ENCODE peak calls at places on chromosomes 6 and 20, in ten cellular contexts. One of them, this sample, is unnamed.

GRCh38 chr6:89986650-89987074 is 92.4 kb downstream of the GJA10 start:
- DNase-seq in KG1: no peak
- DNase-seq in GOT3: no peak
- DNase-seq in pancreas: no peak
- DNase-seq in heart right ventricle: no peak
- DNase-seq in naive thymus-derived CD4-positive, alpha-beta T cell: no peak
- DNase-seq in ecto neural progenitor cell: no peak
- DNase-seq in CD8-positive, alpha-beta T cell: no peak
- DNase-seq in neural crest cell: no peak
- DNase-seq in NCI-H2081: no peak
- DNase-seq in this sample: no peak

GRCh38 chr20:57844626-57845596 is 135.1 kb upstream of the PMEPA1 start:
- DNase-seq in NCI-H2081: no peak
- DNase-seq in ecto neural progenitor cell: peak; percentile 39
- DNase-seq in GOT3: no peak
- DNase-seq in pancreas: no peak
- DNase-seq in CD8-positive, alpha-beta T cell: no peak
- DNase-seq in heart right ventricle: no peak
- DNase-seq in naive thymus-derived CD4-positive, alpha-beta T cell: no peak
- DNase-seq in KG1: no peak
- DNase-seq in neural crest cell: no peak
- DNase-seq in this sample: no peak

GRCh38 chr6:88048556-88048955 is 915 bp downstream of the SPACA1 start:
- DNase-seq in NCI-H2081: no peak
- DNase-seq in pancreas: no peak
- DNase-seq in heart right ventricle: no peak
- DNase-seq in ecto neural progenitor cell: no peak
- DNase-seq in GOT3: no peak
- DNase-seq in neural crest cell: no peak
- DNase-seq in CD8-positive, alpha-beta T cell: no peak
- DNase-seq in KG1: no peak
- DNase-seq in naive thymus-derived CD4-positive, alpha-beta T cell: no peak
- DNase-seq in this sample: no peak

GRCh38 chr6:131744888-131745287 is 34.1 kb upstream of the CTAGE9 start:
- DNase-seq in pancreas: no peak
- DNase-seq in heart right ventricle: no peak
- DNase-seq in GOT3: no peak
- DNase-seq in NCI-H2081: no peak
- DNase-seq in KG1: no peak
- DNase-seq in naive thymus-derived CD4-positive, alpha-beta T cell: no peak
- DNase-seq in CD8-positive, alpha-beta T cell: no peak
- DNase-seq in neural crest cell: no peak
- DNase-seq in ecto neural progenitor cell: no peak
- DNase-seq in this sample: no peak

GRCh38 chr20:23021941-23022340 is 13.2 kb upstream of the SSTR4 start:
- DNase-seq in neural crest cell: no peak
- DNase-seq in CD8-positive, alpha-beta T cell: no peak
- DNase-seq in ecto neural progenitor cell: no peak
- DNase-seq in GOT3: no peak
- DNase-seq in heart right ventricle: no peak
- DNase-seq in pancreas: no peak
- DNase-seq in KG1: no peak
- DNase-seq in NCI-H2081: no peak
- DNase-seq in naive thymus-derived CD4-positive, alpha-beta T cell: no peak
- DNase-seq in this sample: peak; percentile 60

GRCh38 chr6:31900917-31901414 is 920 bp downstream of the ZBTB12 start:
- DNase-seq in ecto neural progenitor cell: no peak
- DNase-seq in NCI-H2081: no peak
- DNase-seq in neural crest cell: no peak
- DNase-seq in CD8-positive, alpha-beta T cell: no peak
- DNase-seq in GOT3: no peak
- DNase-seq in heart right ventricle: no peak
- DNase-seq in pancreas: peak; percentile 43
- DNase-seq in KG1: no peak
- DNase-seq in naive thymus-derived CD4-positive, alpha-beta T cell: no peak
- DNase-seq in this sample: no peak

GRCh38 chr6:26045046-26045938 is 41.9 kb upstream of the HFE start:
- DNase-seq in pancreas: peak; percentile 87
- DNase-seq in NCI-H2081: no peak
- DNase-seq in heart right ventricle: peak; percentile 94
- DNase-seq in GOT3: peak; percentile 52
- DNase-seq in neural crest cell: no peak
- DNase-seq in naive thymus-derived CD4-positive, alpha-beta T cell: peak; percentile 93
- DNase-seq in CD8-positive, alpha-beta T cell: peak; percentile 79
- DNase-seq in ecto neural progenitor cell: no peak
- DNase-seq in KG1: peak; percentile 73
- DNase-seq in this sample: peak; percentile 53

GRCh38 chr6:170068496-170068895 is 222.4 kb downstream of the DLL1 start:
- DNase-seq in KG1: no peak
- DNase-seq in NCI-H2081: no peak
- DNase-seq in ecto neural progenitor cell: no peak
- DNase-seq in GOT3: no peak
- DNase-seq in heart right ventricle: no peak
- DNase-seq in naive thymus-derived CD4-positive, alpha-beta T cell: no peak
- DNase-seq in pancreas: no peak
- DNase-seq in CD8-positive, alpha-beta T cell: no peak
- DNase-seq in neural crest cell: no peak
- DNase-seq in this sample: no peak

GRCh38 chr6:10434235-10434634 is 19.4 kb upstream of the TFAP2A start:
- DNase-seq in NCI-H2081: no peak
- DNase-seq in neural crest cell: no peak
- DNase-seq in KG1: no peak
- DNase-seq in ecto neural progenitor cell: no peak
- DNase-seq in naive thymus-derived CD4-positive, alpha-beta T cell: no peak
- DNase-seq in CD8-positive, alpha-beta T cell: no peak
- DNase-seq in pancreas: no peak
- DNase-seq in heart right ventricle: no peak
- DNase-seq in GOT3: no peak
- DNase-seq in this sample: peak; percentile 69

GRCh38 chr6:108115598-108116058 is 41.1 kb upstream of the OSTM1 start:
- DNase-seq in ecto neural progenitor cell: peak; percentile 66
- DNase-seq in GOT3: no peak
- DNase-seq in KG1: no peak
- DNase-seq in neural crest cell: no peak
- DNase-seq in naive thymus-derived CD4-positive, alpha-beta T cell: no peak
- DNase-seq in CD8-positive, alpha-beta T cell: no peak
- DNase-seq in heart right ventricle: no peak
- DNase-seq in NCI-H2081: no peak
- DNase-seq in pancreas: peak; percentile 40
- DNase-seq in this sample: peak; percentile 25

GRCh38 chr20:47392015-47392720 is 35.7 kb upstream of the ZMYND8 start:
- DNase-seq in NCI-H2081: no peak
- DNase-seq in naive thymus-derived CD4-positive, alpha-beta T cell: no peak
- DNase-seq in neural crest cell: no peak
- DNase-seq in KG1: no peak
- DNase-seq in heart right ventricle: no peak
- DNase-seq in ecto neural progenitor cell: no peak
- DNase-seq in pancreas: no peak
- DNase-seq in GOT3: peak; percentile 54
- DNase-seq in CD8-positive, alpha-beta T cell: no peak
- DNase-seq in this sample: peak; percentile 89

GRCh38 chr20:21048841-21049273 is 57.3 kb downstream of the LINC00237 start:
- DNase-seq in GOT3: no peak
- DNase-seq in naive thymus-derived CD4-positive, alpha-beta T cell: peak; percentile 7
- DNase-seq in heart right ventricle: no peak
- DNase-seq in pancreas: peak; percentile 21
- DNase-seq in CD8-positive, alpha-beta T cell: peak; percentile 54
- DNase-seq in NCI-H2081: peak; percentile 9
- DNase-seq in neural crest cell: peak; percentile 33
- DNase-seq in ecto neural progenitor cell: peak; percentile 74
- DNase-seq in KG1: peak; percentile 6
- DNase-seq in this sample: peak; percentile 47

GRCh38 chr6:31639449-31639861 is 13.0 kb downstream of the BAG6 start:
- DNase-seq in CD8-positive, alpha-beta T cell: no peak
- DNase-seq in pancreas: no peak
- DNase-seq in heart right ventricle: no peak
- DNase-seq in neural crest cell: no peak
- DNase-seq in ecto neural progenitor cell: no peak
- DNase-seq in KG1: no peak
- DNase-seq in GOT3: no peak
- DNase-seq in naive thymus-derived CD4-positive, alpha-beta T cell: no peak
- DNase-seq in NCI-H2081: no peak
- DNase-seq in this sample: no peak

GRCh38 chr6:19410477-19410876 is 426.7 kb upstream of the ID4 start:
- DNase-seq in GOT3: no peak
- DNase-seq in CD8-positive, alpha-beta T cell: no peak
- DNase-seq in ecto neural progenitor cell: no peak
- DNase-seq in neural crest cell: no peak
- DNase-seq in naive thymus-derived CD4-positive, alpha-beta T cell: no peak
- DNase-seq in KG1: no peak
- DNase-seq in pancreas: no peak
- DNase-seq in heart right ventricle: no peak
- DNase-seq in NCI-H2081: no peak
- DNase-seq in this sample: no peak

This sample was measured in SW480.